ENCODE peak calls at places on chromosomes 13 and 19, in nine cellular contexts. U, P, C, Q, G, F, D, V and O are unnamed samples.

GRCh38 chr19:9885077-9885552 is 50.0 kb downstream of the PIN1 start:
- DNase-seq in U (no peak), P (no peak), C (peak; percentile 56), Q (no peak), G (no peak), F (peak; percentile 73), D (peak; percentile 71), V (no peak), O (no peak)

GRCh38 chr13:25116044-25116443 is 20.1 kb downstream of the PABPC3 start:
- DNase-seq in U (no peak), P (no peak), C (no peak), Q (no peak), G (no peak), F (no peak), D (no peak), V (no peak), O (no peak)

GRCh38 chr13:44050450-44051063 is 170.9 kb downstream of the LACC1 start:
- DNase-seq in U (no peak), P (no peak), C (peak; percentile 30), Q (peak; percentile 14), G (no peak), F (no peak), D (no peak), V (no peak), O (no peak)

GRCh38 chr13:52767949-52768516 is 28.4 kb upstream of the CNMD start:
- DNase-seq in U (no peak), P (no peak), C (no peak), Q (no peak), G (no peak), F (no peak), D (no peak), V (no peak), O (no peak)

GRCh38 chr13:65378484-65378883 is 1851.7 kb downstream of the PCDH9 start:
- DNase-seq in U (no peak), P (no peak), C (peak; percentile 9), Q (no peak), G (no peak), F (no peak), D (no peak), V (no peak), O (no peak)

GRCh38 chr19:39599116-39599515 is 3.2 kb upstream of the LGALS13 start:
- DNase-seq in U (no peak), P (no peak), C (peak; percentile 69), Q (peak; percentile 24), G (no peak), F (no peak), D (no peak), V (no peak), O (peak; percentile 48)

GRCh38 chr13:43730642-43731041 is 56.1 kb downstream of the ENOX1 start:
- DNase-seq in U (no peak), P (no peak), C (no peak), Q (no peak), G (no peak), F (peak; percentile 43), D (peak; percentile 22), V (no peak), O (no peak)

GRCh38 chr13:107743523-107743922 is 471.8 kb downstream of the LIG4 start:
- DNase-seq in U (no peak), P (no peak), C (no peak), Q (no peak), G (no peak), F (no peak), D (no peak), V (no peak), O (no peak)

GRCh38 chr19:926595-927043 is 784 bp downstream of the ARID3A start:
- DNase-seq in U (no peak), P (peak; percentile 67), C (peak; percentile 69), Q (peak; percentile 88), G (peak; percentile 85), F (peak; percentile 74), D (peak; percentile 54), V (no peak), O (peak; percentile 91)

GRCh38 chr19:409515-410242 is 732 bp upstream of the C2CD4C start:
- DNase-seq in U (no peak), P (no peak), C (peak; percentile 57), Q (peak; percentile 60), G (peak; percentile 60), F (no peak), D (no peak), V (peak; percentile 30), O (peak; percentile 20)

GRCh38 chr13:85347251-85347650 is 452.0 kb downstream of the SLITRK6 start:
- DNase-seq in U (no peak), P (no peak), C (no peak), Q (no peak), G (no peak), F (no peak), D (no peak), V (no peak), O (no peak)

GRCh38 chr19:7500811-7501450 is 12.1 kb upstream of the PEX11G start:
- DNase-seq in U (no peak), P (peak; percentile 72), C (peak; percentile 96), Q (peak; percentile 74), G (peak; percentile 76), F (no peak), D (no peak), V (peak; percentile 88), O (peak; percentile 74)

GRCh38 chr19:47124937-47125668 is 5.5 kb upstream of the SAE1 start:
- DNase-seq in U (no peak), P (no peak), C (peak; percentile 96), Q (peak; percentile 65), G (no peak), F (no peak), D (no peak), V (no peak), O (no peak)

GRCh38 chr19:32372726-32373613 is 27.6 kb downstream of the ZNF507 start:
- DNase-seq in U (no peak), P (no peak), C (peak; percentile 21), Q (no peak), G (no peak), F (no peak), D (no peak), V (no peak), O (no peak)

GRCh38 chr19:31500540-31500830 is 151.2 kb upstream of the TSHZ3 start:
- DNase-seq in U (no peak), P (no peak), C (no peak), Q (no peak), G (no peak), F (no peak), D (no peak), V (no peak), O (no peak)

DNA sequence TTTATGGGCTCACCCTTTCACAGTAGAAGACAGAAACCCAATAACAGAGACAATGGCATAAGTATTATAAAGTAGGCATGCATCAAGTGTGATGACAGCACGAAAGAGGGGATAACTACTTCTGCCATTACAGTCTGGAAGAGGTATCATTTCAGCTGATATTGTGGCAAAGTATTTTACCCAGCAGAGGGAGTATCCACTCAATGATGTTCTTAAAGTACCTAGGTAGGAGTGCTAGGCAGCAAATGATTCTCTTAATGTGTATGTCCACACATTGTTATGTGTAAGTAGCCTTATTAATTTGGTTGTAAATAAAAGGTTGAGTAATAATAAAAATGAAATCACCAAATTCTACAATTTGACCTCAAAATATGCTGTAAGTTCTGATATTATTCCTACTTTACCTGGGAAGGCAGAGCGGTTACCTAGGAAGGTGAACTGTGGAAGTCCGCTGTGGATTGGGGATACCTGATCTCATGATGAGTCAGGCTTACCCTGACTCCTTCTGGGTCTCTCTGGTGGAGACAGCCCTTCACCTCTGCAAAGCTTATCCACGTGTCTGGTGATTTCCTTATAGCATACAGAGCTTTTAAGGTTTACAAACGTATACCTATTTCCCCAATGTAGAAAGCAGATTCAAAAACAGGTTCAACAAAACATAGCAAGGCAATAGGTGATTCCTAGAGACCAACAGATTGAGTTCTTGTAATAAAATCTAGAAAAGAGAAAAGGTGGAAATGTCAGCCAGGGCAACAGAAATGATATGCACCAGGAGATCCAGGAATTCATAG is 4.0 kb upstream of the UBAC2 start:
- DNase-seq in U (no peak), P (no peak), C (no peak), Q (no peak), G (no peak), F (no peak), D (no peak), V (no peak), O (no peak)
- TF ChIP-seq CTCF in U (peak; percentile 2), P (no peak), C (peak; percentile 37), Q (peak; percentile 33), G (no peak), F (peak; percentile 29), D (no peak), V (no peak), O (peak; percentile 39)

DNA sequence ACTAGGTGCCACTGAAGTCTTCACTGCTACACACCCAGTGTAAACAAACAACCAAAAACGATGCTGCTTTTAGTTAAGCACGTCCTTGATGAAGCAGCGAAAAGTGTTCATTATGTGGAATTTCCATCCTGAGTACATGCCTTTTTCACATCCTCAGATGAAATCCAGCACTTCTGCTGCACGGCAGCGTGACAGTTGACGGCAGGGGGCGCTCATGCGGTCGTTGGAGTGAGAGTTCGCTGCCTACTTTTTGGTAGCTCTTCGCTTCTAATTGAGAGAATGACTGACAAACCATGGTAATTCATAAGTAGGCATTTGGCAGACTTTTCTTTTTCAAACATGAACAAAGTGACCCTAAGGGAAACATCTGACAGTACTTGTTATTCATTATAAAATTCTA is 1124.9 kb downstream of the EFNB2 start:
- DNase-seq in U (no peak), P (peak; percentile 67), C (peak; percentile 82), Q (no peak), G (peak; percentile 86), F (peak; percentile 74), D (peak; percentile 23), V (peak; percentile 87), O (peak; percentile 48)
- TF ChIP-seq CTCF in U (peak; percentile 51), P (peak; percentile 39), C (peak; percentile 89), Q (peak; percentile 47), G (peak; percentile 68), F (peak; percentile 49), D (no peak), V (peak; percentile 76), O (peak; percentile 42)

DNA sequence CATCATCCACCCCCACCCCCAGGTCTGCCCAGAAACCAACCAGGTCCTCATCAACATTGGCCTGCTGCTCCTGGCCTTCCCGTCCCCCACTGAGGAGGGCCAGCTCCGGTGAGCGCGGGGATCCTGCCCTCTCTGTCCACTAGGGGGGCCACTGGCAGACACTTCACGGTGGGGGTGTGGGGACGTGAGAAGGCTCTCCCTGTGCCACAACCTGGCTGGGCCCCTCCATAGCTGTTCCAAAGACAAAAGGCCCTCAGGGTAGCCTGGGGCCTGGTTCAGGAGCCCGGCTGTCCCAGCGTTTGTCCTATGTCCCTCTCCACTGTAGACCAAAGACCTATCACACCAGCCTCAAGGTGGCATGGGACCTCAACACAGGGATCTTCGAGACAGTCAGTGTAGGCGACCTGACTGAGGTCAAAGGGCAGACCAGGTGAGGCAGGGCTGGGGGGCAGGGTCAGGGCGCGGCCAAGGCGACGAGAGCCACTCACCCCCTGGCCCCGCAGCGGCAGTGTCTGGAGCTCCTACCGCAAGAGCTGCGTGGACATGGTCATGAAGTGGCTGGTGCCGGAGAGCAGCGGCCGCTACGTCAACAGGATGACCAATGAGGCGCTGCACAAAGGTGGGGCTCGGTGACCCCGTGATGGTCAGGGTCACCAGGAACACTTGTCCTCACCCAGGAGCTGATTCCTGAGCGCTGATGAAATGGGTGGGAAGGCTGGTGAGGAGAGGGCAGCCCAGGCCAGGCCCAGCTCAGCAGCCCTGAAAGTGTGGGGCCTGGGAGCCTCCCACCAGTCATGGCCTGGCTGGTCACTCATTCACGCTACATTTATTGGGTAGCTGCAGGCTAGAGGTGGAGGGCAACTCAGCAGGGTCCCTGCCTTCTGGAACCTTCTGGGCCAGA is 7.9 kb downstream of the DCAF15 start:
- DNase-seq in U (no peak), P (no peak), C (peak; percentile 70), Q (no peak), G (no peak), F (peak; percentile 64), D (no peak), V (no peak), O (peak; percentile 43)
- TF ChIP-seq CTCF in U (peak; percentile 30), P (peak; percentile 23), C (peak; percentile 55), Q (peak; percentile 28), G (peak; percentile 27), F (peak; percentile 17), D (no peak), V (no peak), O (peak; percentile 42)

GRCh38 chr19:18438331-18439024 is 545 bp upstream of the ISYNA1 start:
- DNase-seq in U (no peak), P (no peak), C (peak; percentile 64), Q (no peak), G (no peak), F (peak; percentile 67), D (peak; percentile 83), V (peak; percentile 35), O (no peak)
- TF ChIP-seq CTCF in U (no peak), P (no peak), C (no peak), Q (no peak), G (no peak), F (no peak), D (no peak), V (no peak), O (no peak)